ENCODE peak calls at places on chromosomes 5 and 9, in five cellular contexts. D is heart right ventricle, A is RWPE1, V is GM12865, C is brain microvascular endothelial cell. H is an unnamed sample.

GRCh38 chr5:149268928-149269557 is 2.6 kb upstream of the AFAP1L1 start:
- DNase-seq in D (no peak), C (no peak), V (peak; percentile 41), A (peak; percentile 79), H (peak; percentile 76)

GRCh38 chr5:81782811-81783210 is 31.9 kb upstream of the SSBP2 start:
- DNase-seq in C (no peak), A (no peak), V (no peak), D (no peak), H (no peak)

GRCh38 chr5:127875235-127876021 is 172.2 kb downstream of the CCDC192 start:
- DNase-seq in D (peak; percentile 53), V (peak; percentile 86), A (peak; percentile 64), C (peak; percentile 80), H (peak; percentile 39)

GRCh38 chr5:67038817-67039603 is 157.6 kb downstream of the CD180 start:
- DNase-seq in C (peak; percentile 70), A (peak; percentile 63), V (no peak), D (no peak), H (no peak)

GRCh38 chr5:73201547-73202513 is 28.8 kb downstream of the TMEM174 start:
- DNase-seq in A (peak; percentile 94), V (peak; percentile 59), D (peak; percentile 39), C (peak; percentile 53), H (peak; percentile 75)

GRCh38 chr5:87944553-87945320 is 323.9 kb downstream of the TMEM161B start:
- DNase-seq in V (no peak), A (no peak), D (peak; percentile 52), C (no peak), H (no peak)

GRCh38 chr9:101443358-101443757 is 7.8 kb upstream of the ALDOB start:
- DNase-seq in D (peak; percentile 81), C (no peak), A (no peak), V (no peak), H (no peak)

GRCh38 chr9:30800421-30800820 is 1584.0 kb upstream of the ACO1 start:
- DNase-seq in C (no peak), D (no peak), A (no peak), V (no peak), H (no peak)

GRCh38 chr9:76835571-76836283 is 70.2 kb downstream of the PRUNE2 start:
- DNase-seq in A (peak; percentile 36), D (no peak), C (peak; percentile 38), V (no peak), H (no peak)

GRCh38 chr9:16640649-16641048 is 229.8 kb downstream of the BNC2 start:
- DNase-seq in D (no peak), V (no peak), C (no peak), A (no peak), H (no peak)

GRCh38 chr5:52870448-52870847 is 82.7 kb downstream of the ITGA1 start:
- DNase-seq in V (no peak), C (peak; percentile 88), A (peak; percentile 23), D (peak; percentile 30), H (no peak)

GRCh38 chr9:99075246-99075912 is 29.5 kb upstream of the TGFBR1 start:
- DNase-seq in D (no peak), A (no peak), V (no peak), C (peak; percentile 76), H (no peak)

GRCh38 chr5:157750320-157750719 is 6.8 kb downstream of the LSM11 start:
- DNase-seq in A (peak; percentile 77), V (no peak), D (no peak), C (peak; percentile 52), H (no peak)

GRCh38 chr9:129469188-129469987 is 151.5 kb downstream of the C9orf50 start:
- DNase-seq in D (no peak), A (no peak), C (no peak), V (no peak), H (no peak)

GRCh38 chr5:175681045-175681974 is 23.4 kb downstream of the HRH2 start:
- DNase-seq in D (no peak), C (no peak), V (no peak), A (peak; percentile 25), H (no peak)

GRCh38 chr5:133778636-133779035 is 166.3 kb upstream of the FSTL4 start:
- DNase-seq in C (no peak), D (no peak), A (no peak), V (no peak), H (no peak)

GRCh38 chr5:60092671-60093422 is 199.3 kb upstream of the PDE4D start:
- DNase-seq in D (no peak), C (peak; percentile 76), V (no peak), A (peak; percentile 2), H (no peak)

GRCh38 chr5:180646289-180646962 is 3.0 kb downstream of the FLT4 start:
- DNase-seq in C (no peak), D (no peak), V (no peak), A (no peak), H (peak; percentile 29)

GRCh38 chr9:129027685-129028191 is 393 bp downstream of the SH3GLB2 start:
- DNase-seq in D (peak; percentile 47), A (peak; percentile 79), C (no peak), V (peak; percentile 84), H (no peak)

GRCh38 chr5:6712136-6712581 is 1.1 kb upstream of the TENT4A start:
- DNase-seq in A (no peak), D (peak; percentile 30), V (peak; percentile 82), C (peak; percentile 51), H (peak; percentile 58)

GRCh38 chr9:27340876-27341540 is 44.1 kb upstream of the EQTN start:
- DNase-seq in D (no peak), C (no peak), A (no peak), V (no peak), H (no peak)

GRCh38 chr9:108412755-108413154 is 443.0 kb downstream of the ACTL7B start:
- DNase-seq in D (no peak), C (no peak), V (peak; percentile 15), A (no peak), H (no peak)

GRCh38 chr5:126358525-126358924 is 64.7 kb upstream of the GRAMD2B start:
- DNase-seq in A (no peak), C (peak; percentile 50), D (no peak), V (peak; percentile 93), H (peak; percentile 41)

GRCh38 chr9:90969021-90969675 is 167.5 kb downstream of the SYK start:
- DNase-seq in C (no peak), V (no peak), A (peak; percentile 71), D (no peak), H (no peak)

GRCh38 chr9:19022206-19022605 is 10.8 kb downstream of the SAXO1 start:
- DNase-seq in D (no peak), C (no peak), V (no peak), A (no peak), H (no peak)

GRCh38 chr5:140926903-140927573 is 939 bp downstream of the PCDHAC1 start:
- DNase-seq in A (peak; percentile 54), C (no peak), V (no peak), D (no peak), H (no peak)

GRCh38 chr5:140925806-140926205 is 293 bp upstream of the PCDHAC1 start:
- DNase-seq in A (no peak), C (no peak), D (no peak), V (no peak), H (no peak)

DNA sequence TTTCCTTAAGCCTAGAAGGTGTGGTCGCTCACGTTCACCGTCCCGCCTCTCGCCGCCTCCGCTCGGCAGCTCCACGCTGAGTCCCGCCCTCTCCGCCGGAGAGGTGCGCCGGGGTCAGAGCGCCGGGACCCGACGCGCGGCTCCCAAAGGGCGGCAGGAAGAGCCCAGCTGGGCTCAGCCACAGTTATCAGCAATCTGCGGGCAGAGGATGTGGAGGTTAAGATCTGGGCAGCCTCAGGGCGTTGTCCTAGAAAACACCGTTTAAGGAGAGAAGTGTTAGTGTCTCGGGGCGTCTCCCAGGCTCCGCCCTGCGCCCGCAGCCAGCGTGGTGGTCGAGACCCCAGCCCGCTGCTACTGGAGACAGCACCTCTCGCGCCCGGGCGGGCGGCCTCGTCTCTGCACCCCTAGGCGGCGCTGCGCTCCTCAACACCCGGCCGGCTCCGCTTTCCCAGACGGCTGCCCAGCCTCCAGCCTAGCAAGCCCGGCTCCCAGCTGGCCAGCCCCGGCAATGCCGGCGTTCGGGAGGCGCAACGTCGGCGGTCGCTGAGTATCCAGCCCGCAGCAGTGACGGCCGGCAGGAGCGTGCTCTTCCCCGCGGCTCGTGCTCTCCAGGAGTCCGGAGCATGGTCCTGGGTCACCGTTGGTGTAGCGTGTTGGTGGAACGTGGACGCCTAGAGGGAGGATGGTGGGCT is at the start of gene PCDHAC1:
- DNase-seq in V (no peak), D (peak; percentile 60), A (peak; percentile 92), C (peak; percentile 24), H (no peak)
- TF ChIP-seq CTCF in V (no peak), D (peak; percentile 68), A (peak; percentile 98), C (peak; percentile 45), H (no peak)

DNA sequence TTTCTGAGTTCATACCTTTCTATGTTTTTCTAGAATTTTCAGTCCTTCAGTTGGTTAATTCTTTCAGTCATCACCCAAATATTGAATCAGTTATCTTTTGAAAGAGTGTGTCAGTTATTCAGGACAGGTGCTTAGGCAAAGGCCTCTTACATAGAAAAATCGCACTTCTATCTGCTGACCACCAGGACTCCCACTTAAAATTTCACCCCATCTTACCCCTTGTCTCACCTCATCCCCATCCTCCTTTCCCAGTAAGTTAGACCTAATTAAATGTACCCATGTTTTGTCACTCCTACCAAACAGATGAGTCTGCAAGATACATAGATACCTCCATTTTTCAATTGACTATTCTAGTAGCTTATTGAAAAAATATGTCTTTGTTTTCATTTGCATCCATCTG is 159.9 kb upstream of the PIK3R1 start:
- DNase-seq in C (no peak), A (no peak), V (no peak), D (no peak), H (no peak)
- TF ChIP-seq CTCF in C (peak; percentile 30), A (no peak), V (no peak), D (no peak), H (no peak)

GRCh38 chr5:139271201-139272027 is 22.1 kb upstream of the MATR3 start:
- DNase-seq in C (peak; percentile 60), D (no peak), A (no peak), V (no peak), H (no peak)

GRCh38 chr5:139273322-139273571 is 20.3 kb upstream of the MATR3 start:
- DNase-seq in V (no peak), A (peak; percentile 52), C (no peak), D (no peak), H (no peak)

GRCh38 chr5:139275536-139276297 is 17.8 kb upstream of the MATR3 start:
- DNase-seq in C (no peak), D (no peak), V (peak; percentile 56), A (peak; percentile 62), H (peak; percentile 42)

GRCh38 chr5:139272471-139273321 is 20.8 kb upstream of the MATR3 start:
- DNase-seq in V (peak; percentile 64), C (peak; percentile 28), D (no peak), A (peak; percentile 78), H (no peak)

GRCh38 chr5:139273572-139274264 is 19.8 kb upstream of the MATR3 start:
- DNase-seq in C (peak; percentile 68), V (peak; percentile 95), A (peak; percentile 99), D (peak; percentile 84), H (peak; percentile 94)
- TF ChIP-seq CTCF in C (no peak), V (peak; percentile 8), A (no peak), D (peak; percentile 40), H (no peak)

GRCh38 chr9:115594551-115594950 is 476.6 kb upstream of the TNC start:
- DNase-seq in C (peak; percentile 42), V (no peak), D (no peak), A (no peak), H (no peak)

GRCh38 chr9:115596743-115597080 is 478.8 kb upstream of the TNC start:
- DNase-seq in A (no peak), V (no peak), C (no peak), D (no peak), H (no peak)

GRCh38 chr9:115593587-115594091 is 475.7 kb upstream of the TNC start:
- DNase-seq in C (peak; percentile 70), D (peak; percentile 18), A (peak; percentile 68), V (peak; percentile 24), H (peak; percentile 43)

GRCh38 chr9:115597330-115597729 is 479.4 kb upstream of the TNC start:
- DNase-seq in V (no peak), A (no peak), C (no peak), D (no peak), H (no peak)

GRCh38 chr9:115595951-115596742 is 478.2 kb upstream of the TNC start:
- DNase-seq in D (no peak), C (peak; percentile 96), V (no peak), A (no peak), H (no peak)
- TF ChIP-seq CTCF in D (no peak), C (peak; percentile 16), V (no peak), A (no peak), H (no peak)